ENCODE peak calls at places on chromosome 2, in eight cellular contexts. C is heart left ventricle; Q is GM03348; B is NCI-H460; D is amygdala; M is CD8-positive, alpha-beta T cell; P is dorsolateral prefrontal cortex; Z is AG08396. H is an unnamed sample.

GRCh38 chr2:3376821-3377220 is 797 bp downstream of the EIPR1 start:
- DNase-seq in Q (no peak), M (no peak), P (no peak), B (no peak), C (no peak), Z (no peak), D (no peak), H (no peak)

GRCh38 chr2:42001696-42002331 is 46.0 kb upstream of the PKDCC start:
- DNase-seq in P (no peak), D (no peak), Q (peak), M (no peak), B (no peak), C (no peak), Z (no peak), H (no peak)

GRCh38 chr2:174681983-174682577 is 82.2 kb downstream of the CHRNA1 start:
- DNase-seq in P (no peak), C (peak), M (no peak), Z (peak), Q (peak), B (no peak), D (no peak), H (peak)

GRCh38 chr2:36058076-36058475 is 297.5 kb upstream of the CRIM1 start:
- DNase-seq in D (no peak), M (no peak), Z (no peak), P (no peak), C (no peak), Q (no peak), B (no peak), H (no peak)

GRCh38 chr2:234950730-234951385 is 959 bp upstream of the SH3BP4 start:
- DNase-seq in B (no peak), C (no peak), D (no peak), Q (no peak), Z (peak), P (no peak), M (no peak), H (no peak)

GRCh38 chr2:1858733-1859132 is 114.4 kb upstream of the PXDN start:
- DNase-seq in M (no peak), D (no peak), C (no peak), P (no peak), Q (no peak), Z (no peak), B (no peak), H (no peak)

GRCh38 chr2:88857951-88858406 is 166.5 kb downstream of the RPIA start:
- DNase-seq in M (no peak), Q (no peak), B (no peak), C (peak), Z (no peak), D (no peak), P (no peak), H (no peak)

GRCh38 chr2:176056411-176056810 is 27.4 kb downstream of the EVX2 start:
- DNase-seq in P (no peak), D (no peak), Z (no peak), C (no peak), M (no peak), Q (no peak), B (no peak), H (no peak)

GRCh38 chr2:236403125-236403524 is 138.9 kb upstream of the ASB18 start:
- DNase-seq in P (no peak), Q (no peak), M (no peak), B (no peak), D (no peak), C (no peak), Z (no peak), H (peak)

GRCh38 chr2:60676950-60677349 is 79.1 kb upstream of the PAPOLG start:
- DNase-seq in P (no peak), Q (no peak), B (no peak), D (no peak), Z (no peak), M (no peak), C (no peak), H (no peak)

GRCh38 chr2:220499281-220499680 is 871.9 kb downstream of the SLC4A3 start:
- DNase-seq in P (no peak), Q (peak), B (no peak), D (no peak), Z (peak), M (no peak), C (peak), H (peak)

GRCh38 chr2:98734823-98735260 is 3.9 kb upstream of the MGAT4A start:
- DNase-seq in M (no peak), Z (no peak), Q (no peak), B (no peak), C (no peak), D (no peak), P (no peak), H (no peak)

GRCh38 chr2:86788881-86789686 is 1.6 kb downstream of the CD8A start:
- DNase-seq in M (no peak), C (no peak), Z (no peak), B (no peak), P (no peak), Q (peak), D (no peak), H (peak)

GRCh38 chr2:224940618-224941017 is 101.7 kb downstream of the DOCK10 start:
- DNase-seq in C (no peak), P (no peak), Z (no peak), M (no peak), Q (no peak), B (no peak), D (no peak), H (no peak)

GRCh38 chr2:239765911-239766310 is 259.2 kb downstream of the NDUFA10 start:
- DNase-seq in Z (no peak), P (peak), Q (no peak), C (no peak), B (no peak), M (no peak), D (no peak), H (no peak)

GRCh38 chr2:189763908-189764661 is 1.5 kb upstream of the OSGEPL1 start:
- DNase-seq in M (no peak), Q (peak), C (no peak), Z (no peak), B (no peak), D (no peak), P (no peak), H (no peak)

GRCh38 chr2:219688560-219689445 is 61.4 kb downstream of the SLC4A3 start:
- DNase-seq in Z (peak), M (no peak), B (no peak), P (no peak), D (no peak), C (peak), Q (peak), H (no peak)

H was measured in posterior cingulate gyrus.